ENCODE peak calls at places on chromosomes 3 and 15, in four cellular contexts. A is endothelial cell of umbilical vein, Y is aorta, W is heart left ventricle. P is an unnamed sample.

GRCh38 chr3:53506110-53506762 is 11.8 kb downstream of the CACNA1D start:
- DNase-seq in W (no peak), A (no peak), Y (no peak), P (peak; percentile 86)

GRCh38 chr3:66615643-66616301 is 115.0 kb upstream of the LRIG1 start:
- DNase-seq in A (no peak), Y (no peak), W (no peak), P (no peak)

GRCh38 chr15:91129436-91129835 is 29.4 kb downstream of the SV2B start:
- DNase-seq in A (no peak), Y (no peak), W (no peak), P (no peak)

GRCh38 chr3:83435173-83435572 is 1523.6 kb upstream of the CADM2 start:
- DNase-seq in Y (no peak), A (no peak), W (no peak), P (no peak)

GRCh38 chr15:31523027-31523654 is 196.5 kb downstream of the KLF13 start:
- DNase-seq in A (no peak), W (no peak), Y (no peak), P (no peak)

GRCh38 chr15:70347766-70348558 is 250.2 kb upstream of the TLE3 start:
- DNase-seq in W (no peak), A (no peak), Y (no peak), P (no peak)

GRCh38 chr3:29764059-29764458 is 483.2 kb downstream of the RBMS3 start:
- DNase-seq in W (no peak), A (peak; percentile 35), Y (no peak), P (no peak)

GRCh38 chr3:178436773-178437172 is 99.5 kb upstream of the KCNMB2 start:
- DNase-seq in Y (no peak), W (no peak), A (peak; percentile 44), P (peak; percentile 8)

GRCh38 chr3:59385547-59385946 is 335.7 kb upstream of the CFAP20DC start:
- DNase-seq in W (no peak), A (no peak), Y (no peak), P (no peak)

GRCh38 chr3:51716805-51717204 is 9.9 kb downstream of the GRM2 start:
- DNase-seq in A (no peak), W (no peak), Y (peak; percentile 63), P (no peak)

DNA sequence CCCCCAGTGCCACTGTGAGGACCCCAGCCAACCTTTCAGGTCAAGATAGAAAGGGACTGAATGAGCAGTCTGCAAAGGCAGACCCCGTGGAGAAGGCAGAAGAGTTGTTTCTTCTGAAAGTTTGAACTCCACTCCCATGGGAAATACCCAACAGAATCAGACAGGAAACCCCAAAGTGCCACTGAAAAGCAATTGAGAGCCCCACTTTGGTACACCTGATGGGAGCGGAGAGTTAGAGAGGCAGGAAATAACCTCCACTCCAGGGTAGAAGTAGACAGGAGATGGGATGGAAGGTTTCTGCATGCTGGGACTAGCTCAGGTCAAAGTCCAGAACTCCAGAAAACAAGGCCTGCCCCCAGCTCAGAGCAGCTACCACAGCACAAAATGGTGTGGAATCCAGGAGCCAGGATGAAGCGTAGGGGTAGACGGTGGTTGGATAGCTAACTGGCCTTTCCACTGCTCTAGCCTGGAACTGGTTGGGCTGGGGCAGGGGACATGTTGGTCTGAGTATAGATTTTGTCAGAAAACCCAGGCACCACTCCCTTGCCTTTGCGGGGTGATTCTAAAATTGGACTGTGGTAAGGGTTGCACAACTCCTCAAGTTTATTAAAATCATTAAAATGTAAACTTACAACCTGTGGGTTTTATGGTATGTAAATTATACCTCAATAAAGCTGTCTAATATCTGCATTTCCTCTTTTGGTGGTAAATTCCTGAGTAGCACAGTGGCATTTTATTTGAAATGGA is 1.9 kb upstream of the RAB43 start:
- DNase-seq in W (no peak), A (no peak), Y (no peak), P (peak; percentile 69)
- H3K27ac ChIP-seq in W (no peak overlapping the region), A (no peak overlapping the region), Y (no peak overlapping the region), P (peak overlapping the region; percentile 95)

DNA sequence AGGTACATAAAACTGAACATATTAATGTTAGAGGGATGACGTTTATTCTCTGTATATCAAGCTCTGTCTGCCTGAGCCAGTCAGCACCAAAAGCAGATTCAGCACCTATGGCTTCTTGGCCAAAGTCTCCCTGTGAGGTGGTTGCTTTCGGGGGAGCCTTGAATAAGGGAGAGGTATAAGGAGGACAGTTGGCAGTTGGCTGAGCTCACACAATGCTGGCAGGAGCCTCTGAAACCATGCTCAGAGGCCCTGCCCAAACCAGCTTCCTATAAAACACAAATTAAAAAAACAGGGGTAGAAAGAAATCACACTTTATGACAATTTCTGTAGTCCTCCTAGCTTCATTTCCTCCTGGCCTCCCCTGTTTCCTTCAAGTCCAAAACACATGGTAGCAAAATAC is 18.8 kb downstream of the ARHGEF3 start:
- DNase-seq in W (no peak), A (peak; percentile 47), Y (no peak), P (no peak)
- H3K4me3 ChIP-seq in W (no peak overlapping the region), A (no peak overlapping the region), Y (no peak overlapping the region), P (no peak overlapping the region)

GRCh38 chr3:169948559-169949371 is 17.8 kb upstream of the SEC62 start:
- DNase-seq in Y (no peak), A (no peak), W (no peak), P (no peak)

GRCh38 chr3:169953462-169954141 is 13.0 kb upstream of the SEC62 start:
- DNase-seq in A (no peak), Y (no peak), W (no peak), P (no peak)

GRCh38 chr3:169952045-169952444 is 14.6 kb upstream of the SEC62 start:
- DNase-seq in Y (no peak), A (no peak), W (no peak), P (no peak)

GRCh38 chr3:169954142-169954756 is 12.4 kb upstream of the SEC62 start:
- DNase-seq in Y (no peak), W (no peak), A (no peak), P (no peak)
- H3K27ac ChIP-seq in Y (no peak overlapping the region), W (no peak overlapping the region), A (no peak overlapping the region), P (no peak overlapping the region)

DNA sequence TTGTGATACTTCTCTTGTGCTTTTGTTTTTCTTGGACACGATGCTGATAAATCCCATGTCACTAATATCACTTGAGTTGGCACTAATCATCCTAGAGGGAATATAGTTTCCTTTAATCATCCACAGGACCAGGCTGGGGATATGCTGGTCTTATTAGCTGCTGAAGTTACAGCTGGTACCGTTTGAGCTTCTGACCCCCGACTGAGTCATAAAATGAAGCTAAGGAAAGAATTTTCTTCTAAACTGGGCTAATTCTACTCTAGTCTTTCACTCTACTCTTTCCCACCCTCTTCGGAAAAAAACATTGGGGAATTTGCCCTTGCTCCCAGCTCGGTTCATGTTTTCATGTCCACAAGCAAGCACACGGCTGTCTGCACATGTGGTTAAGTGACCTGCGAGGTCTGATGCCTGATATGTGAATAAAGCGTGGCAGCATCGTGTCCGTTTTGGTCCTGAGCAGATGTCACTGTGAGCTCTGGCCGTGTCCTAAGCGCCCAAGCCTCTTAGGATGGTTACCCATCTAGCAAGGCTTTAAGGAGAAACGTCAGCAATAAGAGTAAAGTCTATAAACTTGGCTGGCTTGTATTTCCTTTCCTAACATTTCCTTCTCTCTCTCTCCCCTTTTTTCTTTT is 223.7 kb downstream of the ITPR1 start:
- DNase-seq in A (no peak), Y (no peak), W (no peak), P (no peak)
- H3K4me3 ChIP-seq in A (no peak overlapping the region), Y (no peak overlapping the region), W (no peak overlapping the region), P (no peak overlapping the region)

GRCh38 chr15:99745687-99746086 is 12.4 kb upstream of the LYSMD4 start:
- DNase-seq in W (no peak), A (no peak), Y (no peak), P (no peak)
- H3K27ac ChIP-seq in W (no peak overlapping the region), A (no peak overlapping the region), Y (no peak overlapping the region), P (no peak overlapping the region)